ENCODE peak calls at places on chromosome 13, in six cellular contexts. X, W, K, P, E and V are unnamed samples.

GRCh38 chr13:63190742-63191141 is 1775.1 kb upstream of the PCDH20 start:
- DNase-seq in X (no peak), W (peak; percentile 62), K (peak; percentile 65), P (no peak), E (peak; percentile 53), V (peak; percentile 12)

GRCh38 chr13:99484405-99484981 is 16.8 kb upstream of the TM9SF2 start:
- DNase-seq in X (no peak), W (peak; percentile 96), K (no peak), P (no peak), E (peak; percentile 77), V (no peak)

GRCh38 chr13:79393564-79394249 is 12.3 kb downstream of the RBM26 start:
- DNase-seq in X (no peak), W (no peak), K (no peak), P (no peak), E (no peak), V (peak; percentile 14)

GRCh38 chr13:41564046-41564445 is 106.7 kb downstream of the RGCC start:
- DNase-seq in X (no peak), W (no peak), K (peak; percentile 84), P (no peak), E (no peak), V (no peak)

GRCh38 chr13:110425444-110425780 is 118.3 kb downstream of the COL4A2 start:
- DNase-seq in X (no peak), W (peak; percentile 97), K (no peak), P (no peak), E (peak; percentile 96), V (no peak)

GRCh38 chr13:35469781-35470380 is 6.6 kb downstream of the MAB21L1 start:
- DNase-seq in X (no peak), W (no peak), K (no peak), P (no peak), E (no peak), V (no peak)

GRCh38 chr13:74891610-74892009 is 590.4 kb downstream of the TBC1D4 start:
- DNase-seq in X (no peak), W (peak; percentile 71), K (no peak), P (no peak), E (peak; percentile 29), V (no peak)

GRCh38 chr13:40366119-40366518 is 300.3 kb downstream of the FOXO1 start:
- DNase-seq in X (no peak), W (no peak), K (no peak), P (no peak), E (no peak), V (no peak)

GRCh38 chr13:93818345-93818744 is 591.7 kb downstream of the GPC6 start:
- DNase-seq in X (no peak), W (no peak), K (peak; percentile 16), P (no peak), E (no peak), V (no peak)

GRCh38 chr13:73741742-73742141 is 392.5 kb downstream of the KLF12 start:
- DNase-seq in X (no peak), W (no peak), K (peak; percentile 39), P (no peak), E (no peak), V (peak; percentile 72)

GRCh38 chr13:39836038-39836437 is 180.6 kb downstream of the COG6 start:
- DNase-seq in X (no peak), W (no peak), K (peak; percentile 86), P (no peak), E (no peak), V (peak; percentile 93)

GRCh38 chr13:43978688-43979087 is 99.0 kb downstream of the LACC1 start:
- DNase-seq in X (no peak), W (no peak), K (no peak), P (no peak), E (no peak), V (no peak)

GRCh38 chr13:109785892-109786450 is 412 bp downstream of the IRS2 start:
- DNase-seq in X (no peak), W (no peak), K (peak; percentile 14), P (no peak), E (no peak), V (no peak)

GRCh38 chr13:87821512-87821911 is 150.3 kb downstream of the SLITRK5 start:
- DNase-seq in X (no peak), W (peak; percentile 16), K (no peak), P (no peak), E (no peak), V (no peak)

GRCh38 chr13:60448907-60449510 is 52.0 kb downstream of the TDRD3 start:
- DNase-seq in X (peak; percentile 27), W (peak; percentile 50), K (peak; percentile 55), P (no peak), E (peak; percentile 68), V (no peak)

GRCh38 chr13:74132768-74133656 is 1.2 kb downstream of the KLF12 start:
- DNase-seq in X (peak; percentile 24), W (peak; percentile 74), K (peak; percentile 75), P (peak; percentile 34), E (peak; percentile 50), V (no peak)

GRCh38 chr13:23928985-23929384 is 31.7 kb upstream of the C1QTNF9B start:
- DNase-seq in X (no peak), W (peak; percentile 79), K (peak; percentile 10), P (no peak), E (peak; percentile 90), V (peak; percentile 59)

GRCh38 chr13:102402292-102402691 is 444 bp upstream of the FGF14 start:
- DNase-seq in X (peak; percentile 79), W (peak; percentile 74), K (peak; percentile 96), P (peak; percentile 92), E (peak; percentile 39), V (no peak)

GRCh38 chr13:94914829-94915228 is 202.5 kb upstream of the SOX21 start:
- DNase-seq in X (no peak), W (no peak), K (no peak), P (no peak), E (no peak), V (no peak)

GRCh38 chr13:79354285-79354684 is 51.8 kb downstream of the RBM26 start:
- DNase-seq in X (no peak), W (no peak), K (no peak), P (no peak), E (no peak), V (no peak)

GRCh38 chr13:86792153-86792651 is 879.0 kb upstream of the SLITRK5 start:
- DNase-seq in X (no peak), W (no peak), K (no peak), P (peak; percentile 47), E (no peak), V (no peak)

GRCh38 chr13:23350009-23350408 is 83.5 kb downstream of the SACS start:
- DNase-seq in X (no peak), W (no peak), K (no peak), P (no peak), E (no peak), V (peak; percentile 22)

GRCh38 chr13:75581874-75582640 is 32.5 kb downstream of the UCHL3 start:
- DNase-seq in X (no peak), W (no peak), K (no peak), P (no peak), E (peak; percentile 18), V (no peak)

GRCh38 chr13:110340812-110341444 is 33.8 kb downstream of the COL4A2 start:
- DNase-seq in X (no peak), W (peak; percentile 97), K (peak; percentile 59), P (no peak), E (peak; percentile 93), V (peak; percentile 86)

GRCh38 chr13:57724486-57725272 is 93.1 kb downstream of the PCDH17 start:
- DNase-seq in X (peak; percentile 73), W (no peak), K (no peak), P (peak; percentile 30), E (no peak), V (no peak)

GRCh38 chr13:27960362-27961226 is 8.5 kb downstream of the CDX2 start:
- DNase-seq in X (no peak), W (peak; percentile 85), K (peak; percentile 86), P (peak; percentile 85), E (no peak), V (no peak)
- H3K18ac ChIP-seq in X (peak overlapping the region; percentile 75), W (no peak overlapping the region), K (no peak overlapping the region), P (peak overlapping the region; percentile 90), E (no peak overlapping the region), V (no peak overlapping the region)

GRCh38 chr13:112690242-112690943 is 555 bp downstream of the ATP11A start:
- DNase-seq in X (no peak), W (peak; percentile 64), K (no peak), P (peak; percentile 47), E (peak; percentile 44), V (no peak)

GRCh38 chr13:112687836-112688559 is 1.8 kb upstream of the ATP11A start:
- DNase-seq in X (no peak), W (no peak), K (no peak), P (peak; percentile 17), E (no peak), V (no peak)

GRCh38 chr13:112686987-112687386 is 2.9 kb upstream of the ATP11A start:
- DNase-seq in X (no peak), W (no peak), K (no peak), P (peak; percentile 21), E (no peak), V (no peak)

GRCh38 chr13:112689498-112690241 is at the start of gene ATP11A:
- DNase-seq in X (peak; percentile 82), W (peak; percentile 92), K (peak; percentile 91), P (peak; percentile 74), E (peak; percentile 91), V (peak; percentile 92)

GRCh38 chr13:112688560-112689497 is 1.0 kb upstream of the ATP11A start:
- DNase-seq in X (no peak), W (peak; percentile 46), K (peak; percentile 90), P (peak; percentile 44), E (no peak), V (no peak)
- H2BK5ac ChIP-seq in X (peak overlapping the region; percentile 91), W (peak overlapping the region; percentile 33), K (peak overlapping the region; percentile 57), P (no peak overlapping the region), E (peak overlapping the region; percentile 6), V (peak overlapping the region; percentile 88)

DNA sequence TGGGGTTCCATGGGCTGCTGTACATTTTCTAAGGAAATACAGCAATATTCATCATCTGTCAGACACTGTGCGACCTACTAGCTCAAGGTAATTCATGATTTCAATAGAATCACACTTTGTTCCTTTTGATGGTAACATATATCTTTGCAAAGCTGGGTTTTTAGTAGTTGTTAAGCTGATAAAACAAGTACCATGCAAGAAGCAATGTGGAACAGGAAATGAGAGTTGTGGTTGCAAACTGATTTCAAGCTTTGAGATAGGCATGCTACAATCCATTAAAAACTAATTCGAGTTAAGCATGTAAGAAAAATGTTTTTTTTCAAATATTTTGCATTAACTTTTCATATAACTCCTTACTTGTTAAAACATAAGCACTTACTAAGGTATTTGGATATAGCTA is 6.8 kb upstream of the MBNL2 start:
- DNase-seq in X (no peak), W (no peak), K (no peak), P (no peak), E (no peak), V (no peak)
- H3K18ac ChIP-seq in X (no peak overlapping the region), W (no peak overlapping the region), K (no peak overlapping the region), P (no peak overlapping the region), E (no peak overlapping the region), V (no peak overlapping the region)

DNA sequence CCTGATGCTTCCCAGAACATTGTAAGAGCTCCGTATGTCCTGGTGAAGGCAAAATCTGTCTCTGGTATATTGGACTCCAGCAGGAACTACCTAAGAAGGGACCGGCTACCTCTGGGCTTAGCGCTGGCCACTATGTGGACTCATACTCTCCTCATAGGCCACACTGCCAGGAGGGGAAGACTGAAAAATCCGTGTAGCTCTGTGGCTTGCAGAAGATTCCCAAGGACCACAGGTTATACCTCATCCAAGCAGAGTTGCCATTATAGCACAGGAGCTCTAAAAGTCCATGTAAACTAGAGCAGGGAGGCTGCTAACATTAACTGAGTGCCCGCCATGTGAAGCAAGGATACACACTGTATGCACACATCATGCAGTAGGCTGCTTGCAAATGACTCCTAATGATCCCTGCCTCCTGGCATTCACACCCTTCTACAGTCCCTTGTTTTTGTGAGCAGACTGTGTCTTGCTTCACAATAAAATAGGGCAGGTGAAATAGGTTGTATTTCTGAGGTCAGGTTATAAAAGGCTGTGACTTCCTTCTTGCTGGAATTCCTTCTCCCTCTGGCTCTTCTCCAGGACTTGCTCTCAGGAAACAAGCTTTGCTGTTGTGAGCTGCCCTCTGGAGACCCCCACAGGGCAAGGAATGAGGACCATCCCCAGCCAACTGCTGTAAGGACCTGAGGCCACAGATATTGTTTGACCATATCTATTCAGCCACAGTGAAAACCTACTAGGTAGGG is 192.6 kb upstream of the UBL3 start:
- DNase-seq in X (no peak), W (no peak), K (peak; percentile 55), P (no peak), E (no peak), V (no peak)
- H2BK5ac ChIP-seq in X (no peak overlapping the region), W (no peak overlapping the region), K (peak overlapping the region; percentile 74), P (no peak overlapping the region), E (no peak overlapping the region), V (no peak overlapping the region)